ENCODE peak calls at places on chromosome 5, in five cellular contexts. V, J, N, R and O are unnamed samples.

GRCh38 chr5:3107118-3107517 is 355.6 kb upstream of the IRX2 start:
- DNase-seq in V (peak), J (no peak), N (no peak), R (no peak), O (no peak)

GRCh38 chr5:16034640-16035039 is 145.0 kb downstream of the MARCHF11 start:
- DNase-seq in V (no peak), J (no peak), N (no peak), R (no peak), O (no peak)

GRCh38 chr5:132777209-132778069 is at the start of gene SEPTIN8:
- DNase-seq in V (peak), J (peak), N (peak), R (no peak), O (no peak)

GRCh38 chr5:126122942-126123341 is 300.3 kb upstream of the GRAMD2B start:
- DNase-seq in V (no peak), J (no peak), N (no peak), R (no peak), O (no peak)

GRCh38 chr5:103587185-103587748 is 24.7 kb upstream of the NUDT12 start:
- DNase-seq in V (no peak), J (no peak), N (no peak), R (no peak), O (no peak)

GRCh38 chr5:141758316-141758965 is 76.4 kb upstream of the ARAP3 start:
- DNase-seq in V (no peak), J (no peak), N (no peak), R (no peak), O (no peak)

GRCh38 chr5:126414874-126415502 is 8.2 kb upstream of the GRAMD2B start:
- DNase-seq in V (no peak), J (no peak), N (peak), R (no peak), O (no peak)

GRCh38 chr5:62167651-62168050 is 138.4 kb upstream of the KIF2A start:
- DNase-seq in V (no peak), J (no peak), N (no peak), R (no peak), O (no peak)

GRCh38 chr5:108905818-108906217 is 158.1 kb downstream of the FER start:
- DNase-seq in V (no peak), J (no peak), N (no peak), R (no peak), O (no peak)

GRCh38 chr5:94217216-94217615 is 401.2 kb downstream of the KIAA0825 start:
- DNase-seq in V (no peak), J (no peak), N (no peak), R (no peak), O (no peak)

GRCh38 chr5:128965638-128966302 is 482 bp downstream of the SLC27A6 start:
- DNase-seq in V (no peak), J (no peak), N (no peak), R (no peak), O (no peak)

GRCh38 chr5:59786271-59786805 is 107.2 kb downstream of the PDE4D start:
- DNase-seq in V (no peak), J (no peak), N (no peak), R (peak), O (peak)

GRCh38 chr5:167375125-167375524 is 916.3 kb upstream of the WWC1 start:
- DNase-seq in V (no peak), J (no peak), N (no peak), R (no peak), O (no peak)

GRCh38 chr5:80565330-80565729 is 4.8 kb downstream of the ANKRD34B start:
- DNase-seq in V (no peak), J (no peak), N (no peak), R (no peak), O (no peak)

GRCh38 chr5:109546461-109546860 is 136.7 kb upstream of the PJA2 start:
- DNase-seq in V (no peak), J (no peak), N (no peak), R (no peak), O (no peak)

GRCh38 chr5:68011801-68012200 is 203.8 kb upstream of the PIK3R1 start:
- DNase-seq in V (no peak), J (no peak), N (no peak), R (no peak), O (no peak)

GRCh38 chr5:36272136-36272665 is 29.5 kb downstream of the RANBP3L start:
- DNase-seq in V (no peak), J (no peak), N (no peak), R (no peak), O (no peak)

GRCh38 chr5:17190799-17191391 is 26.5 kb upstream of the BASP1 start:
- DNase-seq in V (no peak), J (no peak), N (no peak), R (no peak), O (no peak)

GRCh38 chr5:6603643-6604042 is 29.2 kb downstream of the NSUN2 start:
- DNase-seq in V (peak), J (no peak), N (no peak), R (no peak), O (no peak)

GRCh38 chr5:67014957-67015400 is 181.6 kb downstream of the CD180 start:
- DNase-seq in V (no peak), J (no peak), N (no peak), R (no peak), O (no peak)

GRCh38 chr5:38745836-38746732 is 99.7 kb upstream of the OSMR start:
- DNase-seq in V (no peak), J (no peak), N (no peak), R (no peak), O (no peak)

GRCh38 chr5:1525624-1525985 is 1.8 kb upstream of the LPCAT1 start:
- DNase-seq in V (peak), J (no peak), N (peak), R (no peak), O (no peak)

GRCh38 chr5:165714594-165714993 is 2209.2 kb downstream of the MAT2B start:
- DNase-seq in V (no peak), J (no peak), N (no peak), R (no peak), O (no peak)

GRCh38 chr5:142475102-142475501 is 150.3 kb upstream of the SPRY4 start:
- DNase-seq in V (no peak), J (no peak), N (no peak), R (no peak), O (no peak)

GRCh38 chr5:143400541-143401252 is 2.8 kb downstream of the NR3C1 start:
- DNase-seq in V (no peak), J (peak), N (no peak), R (no peak), O (no peak)

GRCh38 chr5:10323588-10324488 is 16.1 kb upstream of the CMBL start:
- DNase-seq in V (no peak), J (no peak), N (no peak), R (no peak), O (no peak)

GRCh38 chr5:106288977-106289376 is 1381.8 kb downstream of the EFNA5 start:
- DNase-seq in V (no peak), J (no peak), N (no peak), R (no peak), O (no peak)

GRCh38 chr5:177578331-177578730 is 13.7 kb upstream of the TMED9 start:
- DNase-seq in V (no peak), J (no peak), N (no peak), R (no peak), O (no peak)

GRCh38 chr5:80976985-80977384 is 16.8 kb downstream of the RASGRF2 start:
- DNase-seq in V (no peak), J (no peak), N (no peak), R (no peak), O (no peak)

GRCh38 chr5:172293054-172293744 is 9.6 kb upstream of the UBTD2 start:
- DNase-seq in V (peak), J (peak), N (peak), R (no peak), O (no peak)

DNA sequence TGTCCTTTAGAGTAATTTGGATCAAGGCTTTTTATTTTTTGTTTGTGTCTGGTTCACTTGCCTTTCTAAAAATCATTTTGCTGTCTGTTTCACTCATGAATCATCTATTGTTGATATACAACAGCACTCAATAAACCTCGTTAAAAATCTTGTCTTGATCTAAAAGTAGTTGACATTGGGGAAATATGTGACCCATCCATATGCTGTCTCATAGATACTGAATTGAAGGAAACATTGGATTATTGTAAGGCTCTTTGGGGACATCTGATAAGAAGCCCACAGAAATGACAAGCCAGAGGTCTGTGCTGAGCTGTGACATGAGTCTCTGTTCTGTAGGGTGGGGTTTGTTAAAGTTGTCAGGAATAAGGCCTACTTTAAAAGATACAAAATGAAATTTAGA is 208.0 kb downstream of the PDZD2 start:
- DNase-seq in V (no peak), J (no peak), N (no peak), R (no peak), O (no peak)
- H3K4me3 ChIP-seq in V (no peak), J (no peak), N (no peak), R (no peak), O (no peak)

GRCh38 chr5:139272471-139273321 is 20.8 kb upstream of the MATR3 start:
- DNase-seq in V (no peak), J (peak), N (peak), R (peak), O (no peak)

GRCh38 chr5:139267481-139267880 is 26.1 kb upstream of the MATR3 start:
- DNase-seq in V (no peak), J (no peak), N (no peak), R (no peak), O (no peak)

GRCh38 chr5:139271201-139272027 is 22.1 kb upstream of the MATR3 start:
- DNase-seq in V (no peak), J (no peak), N (peak), R (peak), O (peak)

GRCh38 chr5:139273322-139273571 is 20.3 kb upstream of the MATR3 start:
- DNase-seq in V (no peak), J (no peak), N (no peak), R (no peak), O (no peak)

GRCh38 chr5:139268364-139269202 is 25.0 kb upstream of the MATR3 start:
- DNase-seq in V (no peak), J (peak), N (no peak), R (no peak), O (no peak)
- TF ChIP-seq CTCF in V (peak), J (no peak), N (no peak), R (no peak), O (no peak)

GRCh38 chr5:154288145-154288544 is 97.6 kb downstream of the GALNT10 start:
- DNase-seq in V (no peak), J (no peak), N (peak), R (no peak), O (peak)
- H3K4me3 ChIP-seq in V (peak), J (no peak), N (no peak), R (no peak), O (peak)

GRCh38 chr5:74542477-74542876 is 98.1 kb downstream of the ENC1 start:
- DNase-seq in V (no peak), J (no peak), N (no peak), R (no peak), O (no peak)
- TF ChIP-seq CTCF in V (no peak), J (no peak), N (no peak), R (peak), O (no peak)